ENCODE peak calls at places on chromosome 18, in seven cellular contexts. X, B, P, Z, H, T and Q are unnamed samples.

GRCh38 chr18:44450220-44450619 is 230.5 kb upstream of the SETBP1 start:
- DNase-seq in X (no peak), B (no peak), P (no peak), Z (no peak), H (no peak), T (no peak), Q (no peak)

GRCh38 chr18:48711651-48712486 is 173.0 kb downstream of the CTIF start:
- DNase-seq in X (no peak), B (peak; percentile 28), P (peak; percentile 66), Z (no peak), H (peak; percentile 3), T (no peak), Q (peak; percentile 60)

GRCh38 chr18:9839806-9840205 is 46.0 kb upstream of the TXNDC2 start:
- DNase-seq in X (no peak), B (no peak), P (no peak), Z (peak; percentile 19), H (no peak), T (no peak), Q (no peak)

GRCh38 chr18:46771141-46771540 is 14.3 kb upstream of the ST8SIA5 start:
- DNase-seq in X (no peak), B (no peak), P (no peak), Z (no peak), H (no peak), T (peak; percentile 11), Q (no peak)

GRCh38 chr18:13572721-13573120 is 153.6 kb downstream of the FAM210A start:
- DNase-seq in X (no peak), B (no peak), P (no peak), Z (no peak), H (no peak), T (no peak), Q (no peak)

GRCh38 chr18:1511619-1512311 is 607.1 kb downstream of the ADCYAP1 start:
- DNase-seq in X (no peak), B (no peak), P (no peak), Z (no peak), H (no peak), T (no peak), Q (no peak)

GRCh38 chr18:32937007-32937540 is 164.3 kb upstream of the KLHL14 start:
- DNase-seq in X (no peak), B (no peak), P (no peak), Z (no peak), H (no peak), T (no peak), Q (no peak)

GRCh38 chr18:39134255-39134654 is 1568.7 kb upstream of the CELF4 start:
- DNase-seq in X (no peak), B (no peak), P (no peak), Z (no peak), H (no peak), T (no peak), Q (no peak)

GRCh38 chr18:38551881-38552280 is 986.3 kb upstream of the CELF4 start:
- DNase-seq in X (no peak), B (no peak), P (no peak), Z (no peak), H (no peak), T (no peak), Q (no peak)

GRCh38 chr18:70448588-70448987 is 159.7 kb downstream of the SOCS6 start:
- DNase-seq in X (no peak), B (no peak), P (no peak), Z (no peak), H (no peak), T (no peak), Q (no peak)

GRCh38 chr18:62211323-62211828 is 24.3 kb downstream of the RELCH start:
- DNase-seq in X (no peak), B (no peak), P (no peak), Z (no peak), H (no peak), T (no peak), Q (no peak)

GRCh38 chr18:3966246-3966984 is 488.7 kb downstream of the DLGAP1 start:
- DNase-seq in X (no peak), B (no peak), P (no peak), Z (peak; percentile 46), H (peak; percentile 57), T (no peak), Q (peak; percentile 10)

GRCh38 chr18:42706618-42707017 is 408.9 kb downstream of the RIT2 start:
- DNase-seq in X (no peak), B (peak; percentile 1), P (no peak), Z (no peak), H (peak; percentile 95), T (no peak), Q (no peak)

GRCh38 chr18:51588616-51589015 is 391.1 kb upstream of the MEX3C start:
- DNase-seq in X (no peak), B (no peak), P (no peak), Z (no peak), H (peak; percentile 39), T (no peak), Q (no peak)

GRCh38 chr18:13703899-13704298 is 22.5 kb downstream of the FAM210A start:
- DNase-seq in X (no peak), B (no peak), P (peak; percentile 8), Z (no peak), H (peak; percentile 7), T (no peak), Q (peak; percentile 49)

GRCh38 chr18:78818961-78819360 is 160.7 kb upstream of the SALL3 start:
- DNase-seq in X (no peak), B (no peak), P (no peak), Z (no peak), H (no peak), T (no peak), Q (no peak)

GRCh38 chr18:75107196-75107930 is 101.6 kb downstream of the PTGR3 start:
- DNase-seq in X (no peak), B (no peak), P (no peak), Z (no peak), H (no peak), T (no peak), Q (no peak)

GRCh38 chr18:70450658-70451253 is 161.9 kb downstream of the SOCS6 start:
- DNase-seq in X (no peak), B (peak; percentile 11), P (peak; percentile 53), Z (no peak), H (peak; percentile 34), T (no peak), Q (peak; percentile 48)

GRCh38 chr18:23137093-23137640 is 1.9 kb downstream of the CABLES1 start:
- DNase-seq in X (no peak), B (no peak), P (no peak), Z (no peak), H (peak; percentile 22), T (no peak), Q (no peak)

GRCh38 chr18:56089607-56090258 is 501.7 kb upstream of the TCF4 start:
- DNase-seq in X (no peak), B (no peak), P (no peak), Z (no peak), H (no peak), T (no peak), Q (no peak)

GRCh38 chr18:10923671-10924070 is 225.7 kb downstream of the PIEZO2 start:
- DNase-seq in X (no peak), B (peak; percentile 48), P (peak; percentile 46), Z (no peak), H (no peak), T (no peak), Q (peak; percentile 57)

GRCh38 chr18:12376034-12376717 is 851 bp downstream of the AFG3L2 start:
- DNase-seq in X (peak; percentile 24), B (peak; percentile 4), P (peak; percentile 40), Z (peak; percentile 59), H (peak; percentile 57), T (no peak), Q (peak; percentile 26)

GRCh38 chr18:33107511-33107910 is 333.0 kb downstream of the CCDC178 start:
- DNase-seq in X (no peak), B (no peak), P (no peak), Z (no peak), H (no peak), T (no peak), Q (no peak)

GRCh38 chr18:35042389-35043066 is 1.3 kb downstream of the MAPRE2 start:
- DNase-seq in X (no peak), B (peak; percentile 49), P (peak; percentile 50), Z (no peak), H (peak; percentile 40), T (no peak), Q (no peak)

GRCh38 chr18:11398625-11399024 is 210.8 kb upstream of the SLC35G4 start:
- DNase-seq in X (no peak), B (peak; percentile 22), P (peak; percentile 4), Z (no peak), H (no peak), T (no peak), Q (peak; percentile 13)

GRCh38 chr18:21479721-21480120 is 120.8 kb downstream of the ESCO1 start:
- DNase-seq in X (no peak), B (no peak), P (no peak), Z (no peak), H (no peak), T (no peak), Q (no peak)

GRCh38 chr18:65811307-65811706 is 60.5 kb downstream of the CDH7 start:
- DNase-seq in X (no peak), B (no peak), P (no peak), Z (no peak), H (no peak), T (no peak), Q (no peak)

GRCh38 chr18:44396550-44396949 is 284.1 kb upstream of the SETBP1 start:
- DNase-seq in X (no peak), B (no peak), P (no peak), Z (no peak), H (no peak), T (no peak), Q (no peak)

GRCh38 chr18:77765468-77765867 is 515.8 kb downstream of the GALR1 start:
- DNase-seq in X (no peak), B (no peak), P (peak; percentile 1), Z (peak; percentile 36), H (peak; percentile 63), T (peak; percentile 13), Q (peak; percentile 6)

GRCh38 chr18:54416459-54416858 is 58.8 kb downstream of the C18orf54 start:
- DNase-seq in X (peak; percentile 11), B (no peak), P (peak; percentile 61), Z (no peak), H (no peak), T (no peak), Q (peak; percentile 90)

GRCh38 chr18:25147878-25148488 is 204.0 kb downstream of the ZNF521 start:
- DNase-seq in X (no peak), B (no peak), P (no peak), Z (no peak), H (peak; percentile 56), T (no peak), Q (no peak)

GRCh38 chr18:2482711-2483475 is 88.4 kb downstream of the METTL4 start:
- DNase-seq in X (no peak), B (no peak), P (no peak), Z (no peak), H (no peak), T (no peak), Q (no peak)

GRCh38 chr18:48814490-48815181 is 136.1 kb downstream of the SMAD7 start:
- DNase-seq in X (no peak), B (no peak), P (peak; percentile 24), Z (peak; percentile 11), H (no peak), T (no peak), Q (no peak)

GRCh38 chr18:5895300-5895885 is at the start of gene TMEM200C:
- DNase-seq in X (no peak), B (no peak), P (peak; percentile 36), Z (peak; percentile 52), H (peak; percentile 33), T (no peak), Q (no peak)

GRCh38 chr18:55473534-55473933 is 114.5 kb downstream of the TCF4 start:
- DNase-seq in X (no peak), B (no peak), P (no peak), Z (no peak), H (no peak), T (no peak), Q (no peak)

GRCh38 chr18:79942786-79943607 is 8.5 kb downstream of the SLC66A2 start:
- DNase-seq in X (no peak), B (no peak), P (no peak), Z (peak; percentile 18), H (no peak), T (no peak), Q (no peak)

GRCh38 chr18:47826157-47827074 is 104.0 kb downstream of the SMAD2 start:
- DNase-seq in X (no peak), B (no peak), P (no peak), Z (no peak), H (no peak), T (no peak), Q (no peak)

GRCh38 chr18:74303936-74304335 is 11.7 kb upstream of the C18orf63 start:
- DNase-seq in X (no peak), B (peak; percentile 59), P (peak; percentile 84), Z (no peak), H (no peak), T (no peak), Q (peak; percentile 61)